ENCODE peak calls at places on chromosomes 16 and 17, in five cellular contexts. One of them, this sample, is unnamed.

GRCh38 chr17:71764507-71764906 is 356.3 kb upstream of the SOX9 start:
- DNase-seq in bronchial epithelial cell: no peak
- DNase-seq in activated T-helper 1 cell treated with Interleukin-2 at 50 U/mL for 16 hours: no peak
- DNase-seq in HTR-8/SVneo: no peak
- DNase-seq in GM12892: no peak
- DNase-seq in this sample: no peak

GRCh38 chr17:21001111-21001812 is 41.5 kb downstream of the USP22 start:
- DNase-seq in bronchial epithelial cell: no peak
- DNase-seq in activated T-helper 1 cell treated with Interleukin-2 at 50 U/mL for 16 hours: no peak
- DNase-seq in HTR-8/SVneo: no peak
- DNase-seq in GM12892: no peak
- DNase-seq in this sample: no peak

GRCh38 chr17:1039511-1040215 is 42.7 kb downstream of the TIMM22 start:
- DNase-seq in bronchial epithelial cell: no peak
- DNase-seq in activated T-helper 1 cell treated with Interleukin-2 at 50 U/mL for 16 hours: no peak
- DNase-seq in HTR-8/SVneo: no peak
- DNase-seq in GM12892: no peak
- DNase-seq in this sample: no peak

GRCh38 chr16:2968368-2968737 is 795 bp upstream of the PAQR4 start:
- DNase-seq in bronchial epithelial cell: no peak
- DNase-seq in activated T-helper 1 cell treated with Interleukin-2 at 50 U/mL for 16 hours: no peak
- DNase-seq in HTR-8/SVneo: no peak
- DNase-seq in GM12892: no peak
- DNase-seq in this sample: no peak

GRCh38 chr17:61221597-61222471 is 177.8 kb upstream of the TBX2 start:
- DNase-seq in bronchial epithelial cell: no peak
- DNase-seq in activated T-helper 1 cell treated with Interleukin-2 at 50 U/mL for 16 hours: no peak
- DNase-seq in HTR-8/SVneo: no peak
- DNase-seq in GM12892: no peak
- DNase-seq in this sample: no peak

GRCh38 chr16:73233423-73233762 is 185.5 kb upstream of the ZFHX3 start:
- DNase-seq in bronchial epithelial cell: no peak
- DNase-seq in activated T-helper 1 cell treated with Interleukin-2 at 50 U/mL for 16 hours: no peak
- DNase-seq in HTR-8/SVneo: no peak
- DNase-seq in GM12892: no peak
- DNase-seq in this sample: no peak

GRCh38 chr16:52191533-52192134 is 355.3 kb downstream of the TOX3 start:
- DNase-seq in bronchial epithelial cell: peak
- DNase-seq in activated T-helper 1 cell treated with Interleukin-2 at 50 U/mL for 16 hours: peak
- DNase-seq in HTR-8/SVneo: peak
- DNase-seq in GM12892: no peak
- DNase-seq in this sample: no peak

GRCh38 chr16:48576927-48577326 is 33.1 kb downstream of the N4BP1 start:
- DNase-seq in bronchial epithelial cell: peak
- DNase-seq in activated T-helper 1 cell treated with Interleukin-2 at 50 U/mL for 16 hours: no peak
- DNase-seq in HTR-8/SVneo: no peak
- DNase-seq in GM12892: no peak
- DNase-seq in this sample: no peak

GRCh38 chr16:81445926-81446317 is 1.3 kb downstream of the CMIP start:
- DNase-seq in bronchial epithelial cell: no peak
- DNase-seq in activated T-helper 1 cell treated with Interleukin-2 at 50 U/mL for 16 hours: no peak
- DNase-seq in HTR-8/SVneo: no peak
- DNase-seq in GM12892: no peak
- DNase-seq in this sample: no peak

GRCh38 chr16:28098959-28099945 is 35.7 kb upstream of the GSG1L start:
- DNase-seq in bronchial epithelial cell: no peak
- DNase-seq in activated T-helper 1 cell treated with Interleukin-2 at 50 U/mL for 16 hours: no peak
- DNase-seq in HTR-8/SVneo: no peak
- DNase-seq in GM12892: no peak
- DNase-seq in this sample: no peak

GRCh38 chr17:55601874-55602364 is 90.7 kb upstream of the SMIM36 start:
- DNase-seq in bronchial epithelial cell: peak
- DNase-seq in activated T-helper 1 cell treated with Interleukin-2 at 50 U/mL for 16 hours: no peak
- DNase-seq in HTR-8/SVneo: no peak
- DNase-seq in GM12892: no peak
- DNase-seq in this sample: no peak

GRCh38 chr17:787641-788221 is 5.6 kb downstream of the MRM3 start:
- DNase-seq in bronchial epithelial cell: no peak
- DNase-seq in activated T-helper 1 cell treated with Interleukin-2 at 50 U/mL for 16 hours: no peak
- DNase-seq in HTR-8/SVneo: no peak
- DNase-seq in GM12892: no peak
- DNase-seq in this sample: no peak

GRCh38 chr17:4949321-4950074 is 1.2 kb upstream of the PFN1 start:
- DNase-seq in bronchial epithelial cell: peak
- DNase-seq in activated T-helper 1 cell treated with Interleukin-2 at 50 U/mL for 16 hours: peak
- DNase-seq in HTR-8/SVneo: no peak
- DNase-seq in GM12892: no peak
- DNase-seq in this sample: peak

GRCh38 chr16:66934138-66934838 is at the start of gene CIAO2B:
- DNase-seq in bronchial epithelial cell: peak
- DNase-seq in activated T-helper 1 cell treated with Interleukin-2 at 50 U/mL for 16 hours: peak
- DNase-seq in HTR-8/SVneo: peak
- DNase-seq in GM12892: peak
- DNase-seq in this sample: peak

GRCh38 chr16:9102379-9102778 is 10.9 kb downstream of the HAPSTR1 start:
- DNase-seq in bronchial epithelial cell: peak
- DNase-seq in activated T-helper 1 cell treated with Interleukin-2 at 50 U/mL for 16 hours: no peak
- DNase-seq in HTR-8/SVneo: peak
- DNase-seq in GM12892: no peak
- DNase-seq in this sample: no peak

GRCh38 chr17:40351185-40352043 is 13.1 kb downstream of the GJD3 start:
- DNase-seq in bronchial epithelial cell: no peak
- DNase-seq in activated T-helper 1 cell treated with Interleukin-2 at 50 U/mL for 16 hours: no peak
- DNase-seq in HTR-8/SVneo: no peak
- DNase-seq in GM12892: no peak
- DNase-seq in this sample: no peak

GRCh38 chr16:83312015-83312734 is 495.6 kb upstream of the HSBP1 start:
- DNase-seq in bronchial epithelial cell: no peak
- DNase-seq in activated T-helper 1 cell treated with Interleukin-2 at 50 U/mL for 16 hours: no peak
- DNase-seq in HTR-8/SVneo: no peak
- DNase-seq in GM12892: no peak
- DNase-seq in this sample: no peak

GRCh38 chr17:51166987-51167931 is 1.0 kb downstream of the NME2 start:
- DNase-seq in bronchial epithelial cell: no peak
- DNase-seq in activated T-helper 1 cell treated with Interleukin-2 at 50 U/mL for 16 hours: peak
- DNase-seq in HTR-8/SVneo: peak
- DNase-seq in GM12892: peak
- DNase-seq in this sample: no peak

GRCh38 chr16:79163666-79164377 is 436.7 kb downstream of the MAF start:
- DNase-seq in bronchial epithelial cell: no peak
- DNase-seq in activated T-helper 1 cell treated with Interleukin-2 at 50 U/mL for 16 hours: no peak
- DNase-seq in HTR-8/SVneo: no peak
- DNase-seq in GM12892: no peak
- DNase-seq in this sample: no peak

GRCh38 chr17:47301831-47302230 is 21.9 kb upstream of the EFCAB13 start:
- DNase-seq in bronchial epithelial cell: no peak
- DNase-seq in activated T-helper 1 cell treated with Interleukin-2 at 50 U/mL for 16 hours: no peak
- DNase-seq in HTR-8/SVneo: no peak
- DNase-seq in GM12892: no peak
- DNase-seq in this sample: no peak

GRCh38 chr16:2250652-2251280 is 621 bp downstream of the ECI1 start:
- DNase-seq in bronchial epithelial cell: peak
- DNase-seq in activated T-helper 1 cell treated with Interleukin-2 at 50 U/mL for 16 hours: no peak
- DNase-seq in HTR-8/SVneo: no peak
- DNase-seq in GM12892: no peak
- DNase-seq in this sample: no peak

GRCh38 chr17:42438600-42439567 is 15.8 kb upstream of the CAVIN1 start:
- DNase-seq in bronchial epithelial cell: no peak
- DNase-seq in activated T-helper 1 cell treated with Interleukin-2 at 50 U/mL for 16 hours: no peak
- DNase-seq in HTR-8/SVneo: no peak
- DNase-seq in GM12892: no peak
- DNase-seq in this sample: no peak

GRCh38 chr17:3532859-3533142 is 24.8 kb downstream of the TRPV3 start:
- DNase-seq in bronchial epithelial cell: no peak
- DNase-seq in activated T-helper 1 cell treated with Interleukin-2 at 50 U/mL for 16 hours: no peak
- DNase-seq in HTR-8/SVneo: no peak
- DNase-seq in GM12892: no peak
- DNase-seq in this sample: no peak

GRCh38 chr17:19331553-19332245 is 30.8 kb downstream of the B9D1 start:
- DNase-seq in bronchial epithelial cell: no peak
- DNase-seq in activated T-helper 1 cell treated with Interleukin-2 at 50 U/mL for 16 hours: no peak
- DNase-seq in HTR-8/SVneo: no peak
- DNase-seq in GM12892: no peak
- DNase-seq in this sample: no peak

GRCh38 chr16:19389246-19389645 is 28.4 kb upstream of the TMC5 start:
- DNase-seq in bronchial epithelial cell: peak
- DNase-seq in activated T-helper 1 cell treated with Interleukin-2 at 50 U/mL for 16 hours: no peak
- DNase-seq in HTR-8/SVneo: peak
- DNase-seq in GM12892: no peak
- DNase-seq in this sample: no peak

GRCh38 chr16:65070831-65071230 is 51.0 kb downstream of the CDH11 start:
- DNase-seq in bronchial epithelial cell: peak
- DNase-seq in activated T-helper 1 cell treated with Interleukin-2 at 50 U/mL for 16 hours: no peak
- DNase-seq in HTR-8/SVneo: peak
- DNase-seq in GM12892: no peak
- DNase-seq in this sample: no peak

GRCh38 chr16:57464523-57464922 is 2.0 kb downstream of the POLR2C start:
- DNase-seq in bronchial epithelial cell: no peak
- DNase-seq in activated T-helper 1 cell treated with Interleukin-2 at 50 U/mL for 16 hours: no peak
- DNase-seq in HTR-8/SVneo: no peak
- DNase-seq in GM12892: no peak
- DNase-seq in this sample: no peak

GRCh38 chr17:20033410-20033809 is 24.3 kb downstream of the SPECC1 start:
- DNase-seq in bronchial epithelial cell: no peak
- DNase-seq in activated T-helper 1 cell treated with Interleukin-2 at 50 U/mL for 16 hours: no peak
- DNase-seq in HTR-8/SVneo: no peak
- DNase-seq in GM12892: no peak
- DNase-seq in this sample: no peak

GRCh38 chr17:61997649-61998048 is 67.4 kb downstream of the MED13 start:
- DNase-seq in bronchial epithelial cell: peak
- DNase-seq in activated T-helper 1 cell treated with Interleukin-2 at 50 U/mL for 16 hours: no peak
- DNase-seq in HTR-8/SVneo: no peak
- DNase-seq in GM12892: no peak
- DNase-seq in this sample: no peak

GRCh38 chr16:72122916-72123315 is 29.3 kb downstream of the DHX38 start:
- DNase-seq in bronchial epithelial cell: no peak
- DNase-seq in activated T-helper 1 cell treated with Interleukin-2 at 50 U/mL for 16 hours: no peak
- DNase-seq in HTR-8/SVneo: no peak
- DNase-seq in GM12892: no peak
- DNase-seq in this sample: no peak

GRCh38 chr17:38561416-38562214 is 44.1 kb downstream of the SRCIN1 start:
- DNase-seq in bronchial epithelial cell: no peak
- DNase-seq in activated T-helper 1 cell treated with Interleukin-2 at 50 U/mL for 16 hours: no peak
- DNase-seq in HTR-8/SVneo: no peak
- DNase-seq in GM12892: no peak
- DNase-seq in this sample: no peak

GRCh38 chr17:66652840-66653507 is 181.9 kb upstream of the CACNG5 start:
- DNase-seq in bronchial epithelial cell: peak
- DNase-seq in activated T-helper 1 cell treated with Interleukin-2 at 50 U/mL for 16 hours: no peak
- DNase-seq in HTR-8/SVneo: no peak
- DNase-seq in GM12892: no peak
- DNase-seq in this sample: no peak

GRCh38 chr16:47258874-47259461 is 115.2 kb upstream of the NETO2 start:
- DNase-seq in bronchial epithelial cell: peak
- DNase-seq in activated T-helper 1 cell treated with Interleukin-2 at 50 U/mL for 16 hours: no peak
- DNase-seq in HTR-8/SVneo: peak
- DNase-seq in GM12892: no peak
- DNase-seq in this sample: no peak

This sample was measured in GOT3.